ENCODE peak calls at places on chromosomes 16 and 17, in ten cellular contexts. A is NCI-H82, S is fibroblast of the aortic adventitia, L is iris pigment epithelial cell, W is A549, R is posterior vena cava, I is T-helper 2 cell, B is ELF-1, V is prostate gland, Z is nucleus accumbens. Q is an unnamed sample.

GRCh38 chr17:59335685-59336084 is 4.2 kb downstream of the YPEL2 start:
- DNase-seq in S (no peak), L (no peak), R (no peak), A (peak), Z (no peak), W (no peak), B (no peak), V (no peak), I (no peak), Q (no peak)

GRCh38 chr16:13958438-13958837 is 38.5 kb downstream of the ERCC4 start:
- DNase-seq in Z (no peak), A (no peak), L (no peak), V (no peak), I (no peak), S (no peak), B (no peak), W (peak), R (no peak), Q (no peak)

GRCh38 chr17:46002311-46002972 is 3.4 kb downstream of the STH start:
- DNase-seq in L (peak), I (peak), B (peak), Z (peak), W (peak), V (peak), R (peak), S (peak), A (peak), Q (peak)

GRCh38 chr17:79305831-79306687 is 231.4 kb downstream of the ENGASE start:
- DNase-seq in S (peak), L (peak), A (no peak), V (peak), I (no peak), W (no peak), R (no peak), Z (no peak), B (no peak), Q (no peak)

GRCh38 chr16:17942067-17942466 is 394.5 kb downstream of the NPIPA8 start:
- DNase-seq in Z (no peak), S (no peak), I (no peak), W (no peak), L (no peak), V (no peak), A (peak), R (no peak), B (no peak), Q (no peak)

GRCh38 chr17:34788696-34789095 is 172.6 kb downstream of the CCT6B start:
- DNase-seq in Z (no peak), W (no peak), A (no peak), I (no peak), L (no peak), S (no peak), V (no peak), R (no peak), B (no peak), Q (no peak)

GRCh38 chr17:859461-860195 is 77.5 kb downstream of the MRM3 start:
- DNase-seq in R (no peak), B (no peak), I (no peak), A (peak), Z (no peak), V (peak), S (peak), W (no peak), L (peak), Q (peak)

GRCh38 chr16:71357681-71358080 is 842 bp upstream of the CALB2 start:
- DNase-seq in R (no peak), B (peak), S (no peak), V (no peak), I (no peak), L (no peak), Z (no peak), A (peak), W (no peak), Q (no peak)

GRCh38 chr16:35391328-35391727 is 1931.9 kb downstream of the TP53TG3F start:
- DNase-seq in Z (no peak), R (no peak), B (peak), A (peak), V (peak), L (peak), S (peak), I (no peak), W (no peak), Q (peak)

GRCh38 chr16:4330277-4330882 is 14.5 kb downstream of the GLIS2 start:
- DNase-seq in L (peak), S (peak), Z (peak), B (peak), V (peak), R (peak), A (peak), I (peak), W (peak), Q (peak)

GRCh38 chr17:49495842-49496182 is 719 bp downstream of the NGFR start:
- DNase-seq in R (no peak), Z (no peak), A (no peak), B (no peak), L (no peak), V (no peak), I (no peak), W (no peak), S (no peak), Q (no peak)

GRCh38 chr16:67800252-67801046 is 5.9 kb downstream of the RANBP10 start:
- DNase-seq in V (no peak), Z (no peak), L (no peak), B (no peak), S (no peak), W (no peak), A (no peak), R (no peak), I (no peak), Q (no peak)

GRCh38 chr17:43740541-43740940 is 18.1 kb downstream of the SOST start:
- DNase-seq in B (no peak), A (no peak), I (no peak), L (peak), S (peak), R (no peak), Z (no peak), W (no peak), V (no peak), Q (peak)

GRCh38 chr16:81127051-81127450 is 30.9 kb upstream of the GCSH start:
- DNase-seq in A (no peak), Z (no peak), W (no peak), B (peak), I (no peak), L (peak), R (no peak), S (peak), V (no peak), Q (peak)

GRCh38 chr16:53781023-53781605 is 77.2 kb downstream of the FTO start:
- DNase-seq in V (no peak), S (peak), Z (no peak), W (no peak), A (no peak), R (no peak), L (peak), B (no peak), I (no peak), Q (no peak)